ENCODE peak calls at places on chromosomes 3 and 15, in nine cellular contexts. U, M, D, G, Y, L, V, B and P are unnamed samples.

GRCh38 chr3:38990621-38991020 is 61.1 kb downstream of the SCN11A start:
- DNase-seq in M (no peak), G (no peak), U (no peak), B (no peak), D (no peak), V (no peak), Y (no peak), L (no peak), P (no peak)

GRCh38 chr3:14464521-14464920 is 62.1 kb downstream of the SLC6A6 start:
- DNase-seq in L (no peak), G (no peak), U (no peak), B (no peak), D (no peak), Y (no peak), M (no peak), V (no peak), P (no peak)

GRCh38 chr15:25249236-25250010 is 189.4 kb downstream of the UBE3A start:
- DNase-seq in B (no peak), D (no peak), L (no peak), G (peak; percentile 58), U (no peak), M (no peak), Y (no peak), V (no peak), P (no peak)

GRCh38 chr15:78438595-78439285 is 724 bp downstream of the IREB2 start:
- DNase-seq in M (peak; percentile 79), U (no peak), D (peak; percentile 4), G (no peak), B (peak; percentile 20), V (no peak), L (no peak), Y (no peak), P (no peak)

GRCh38 chr3:48684480-48685143 is 1.1 kb downstream of the NCKIPSD start:
- DNase-seq in D (no peak), L (no peak), U (no peak), M (peak; percentile 52), G (no peak), V (no peak), Y (no peak), B (peak; percentile 27), P (no peak)

GRCh38 chr3:65330072-65330471 is 642.3 kb upstream of the ADAMTS9 start:
- DNase-seq in G (no peak), V (no peak), D (no peak), Y (no peak), M (no peak), L (no peak), U (no peak), B (peak; percentile 58), P (no peak)

GRCh38 chr3:197478746-197479668 is 76.8 kb downstream of the BDH1 start:
- DNase-seq in Y (peak; percentile 35), L (no peak), V (no peak), U (no peak), B (no peak), M (no peak), G (no peak), D (no peak), P (peak; percentile 87)

GRCh38 chr3:63458405-63458804 is 180.3 kb downstream of the SYNPR start:
- DNase-seq in G (no peak), M (no peak), U (no peak), L (no peak), Y (no peak), V (no peak), B (no peak), D (no peak), P (no peak)

GRCh38 chr15:73650387-73651126 is 17.4 kb upstream of the NPTN start:
- DNase-seq in Y (peak; percentile 45), U (no peak), G (no peak), D (no peak), B (peak; percentile 70), L (no peak), V (no peak), M (no peak), P (no peak)

GRCh38 chr15:63909819-63910437 is 76.2 kb upstream of the HERC1 start:
- DNase-seq in G (no peak), U (peak; percentile 40), M (no peak), V (no peak), L (no peak), Y (no peak), D (no peak), B (peak; percentile 72), P (peak; percentile 78)

GRCh38 chr3:105365171-105365535 is 1.6 kb upstream of the ALCAM start:
- DNase-seq in M (no peak), Y (no peak), L (no peak), D (no peak), B (no peak), V (no peak), U (no peak), G (no peak), P (no peak)

GRCh38 chr3:74443102-74443501 is 171.4 kb downstream of the CNTN3 start:
- DNase-seq in L (no peak), M (no peak), G (no peak), Y (no peak), B (peak; percentile 48), D (no peak), U (no peak), V (no peak), P (peak; percentile 16)